ENCODE peak calls at places on chromosome 14, in ten cellular contexts. One of them, this sample, is unnamed.

GRCh38 chr14:85573406-85573805 is 43.5 kb downstream of the FLRT2 start:
- DNase-seq in cardiac fibroblast: peak
- DNase-seq in fibroblast of the aortic adventitia: peak
- DNase-seq in psoas muscle: no peak
- DNase-seq in cardiac muscle cell: no peak
- DNase-seq in adrenal gland: no peak
- DNase-seq in suprapubic skin: no peak
- DNase-seq in PC-3: no peak
- DNase-seq in right cardiac atrium: no peak
- DNase-seq in AG04449: no peak
- DNase-seq in this sample: peak

GRCh38 chr14:101958418-101959185 is 5.8 kb upstream of the DYNC1H1 start:
- DNase-seq in fibroblast of the aortic adventitia: peak
- DNase-seq in PC-3: no peak
- DNase-seq in right cardiac atrium: no peak
- DNase-seq in adrenal gland: no peak
- DNase-seq in psoas muscle: no peak
- DNase-seq in AG04449: no peak
- DNase-seq in cardiac muscle cell: no peak
- DNase-seq in cardiac fibroblast: no peak
- DNase-seq in suprapubic skin: no peak
- DNase-seq in this sample: no peak

GRCh38 chr14:96574171-96574632 is 72.0 kb downstream of the PAPOLA start:
- DNase-seq in cardiac muscle cell: no peak
- DNase-seq in AG04449: no peak
- DNase-seq in cardiac fibroblast: no peak
- DNase-seq in psoas muscle: no peak
- DNase-seq in adrenal gland: no peak
- DNase-seq in suprapubic skin: no peak
- DNase-seq in right cardiac atrium: no peak
- DNase-seq in PC-3: no peak
- DNase-seq in fibroblast of the aortic adventitia: no peak
- DNase-seq in this sample: peak

GRCh38 chr14:99676657-99677056 is 7.4 kb upstream of the CYP46A1 start:
- DNase-seq in adrenal gland: no peak
- DNase-seq in PC-3: peak
- DNase-seq in cardiac fibroblast: peak
- DNase-seq in psoas muscle: no peak
- DNase-seq in AG04449: no peak
- DNase-seq in right cardiac atrium: no peak
- DNase-seq in suprapubic skin: no peak
- DNase-seq in fibroblast of the aortic adventitia: no peak
- DNase-seq in cardiac muscle cell: no peak
- DNase-seq in this sample: no peak

GRCh38 chr14:104218361-104219180 is 80.2 kb downstream of the KIF26A start:
- DNase-seq in suprapubic skin: no peak
- DNase-seq in AG04449: no peak
- DNase-seq in cardiac muscle cell: no peak
- DNase-seq in fibroblast of the aortic adventitia: no peak
- DNase-seq in PC-3: no peak
- DNase-seq in cardiac fibroblast: no peak
- DNase-seq in right cardiac atrium: no peak
- DNase-seq in adrenal gland: no peak
- DNase-seq in psoas muscle: peak
- DNase-seq in this sample: no peak

GRCh38 chr14:44901696-44902095 is 60.1 kb downstream of the KLHL28 start:
- DNase-seq in AG04449: no peak
- DNase-seq in cardiac fibroblast: no peak
- DNase-seq in psoas muscle: no peak
- DNase-seq in PC-3: no peak
- DNase-seq in right cardiac atrium: no peak
- DNase-seq in cardiac muscle cell: no peak
- DNase-seq in fibroblast of the aortic adventitia: peak
- DNase-seq in suprapubic skin: no peak
- DNase-seq in adrenal gland: no peak
- DNase-seq in this sample: no peak

GRCh38 chr14:68471964-68472508 is 320.8 kb downstream of the ZFP36L1 start:
- DNase-seq in PC-3: no peak
- DNase-seq in adrenal gland: no peak
- DNase-seq in psoas muscle: no peak
- DNase-seq in cardiac muscle cell: no peak
- DNase-seq in fibroblast of the aortic adventitia: no peak
- DNase-seq in right cardiac atrium: no peak
- DNase-seq in AG04449: no peak
- DNase-seq in cardiac fibroblast: no peak
- DNase-seq in suprapubic skin: no peak
- DNase-seq in this sample: no peak

GRCh38 chr14:73741386-73741875 is 27.2 kb upstream of the PNMA1 start:
- DNase-seq in psoas muscle: peak
- DNase-seq in suprapubic skin: peak
- DNase-seq in fibroblast of the aortic adventitia: peak
- DNase-seq in PC-3: peak
- DNase-seq in AG04449: no peak
- DNase-seq in cardiac muscle cell: peak
- DNase-seq in adrenal gland: peak
- DNase-seq in cardiac fibroblast: peak
- DNase-seq in right cardiac atrium: peak
- DNase-seq in this sample: peak

DNA sequence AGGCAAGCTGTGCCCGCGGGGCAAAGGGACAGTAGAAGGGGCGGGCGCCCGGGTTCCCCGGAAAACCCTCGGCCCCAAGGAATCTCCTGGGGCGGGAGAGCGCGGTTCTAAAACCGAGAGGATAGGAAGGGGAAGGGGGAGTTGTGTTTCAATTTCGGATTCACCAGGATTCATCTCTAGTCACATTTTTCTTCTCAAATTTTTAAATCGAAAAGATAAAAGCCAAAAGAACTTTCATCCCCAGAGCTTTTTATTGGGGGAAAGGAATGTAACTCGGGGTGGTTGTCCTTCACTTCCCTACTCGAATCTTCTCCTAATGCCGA is 1.4 kb downstream of the BMP4 start:
- DNase-seq in PC-3: no peak
- DNase-seq in cardiac muscle cell: no peak
- DNase-seq in cardiac fibroblast: no peak
- DNase-seq in suprapubic skin: peak
- DNase-seq in AG04449: no peak
- DNase-seq in right cardiac atrium: no peak
- DNase-seq in fibroblast of the aortic adventitia: no peak
- DNase-seq in adrenal gland: no peak
- DNase-seq in psoas muscle: no peak
- DNase-seq in this sample: no peak
- H3K4me3 ChIP-seq in PC-3: peak
- H3K4me3 ChIP-seq in cardiac muscle cell: peak
- H3K4me3 ChIP-seq in cardiac fibroblast: peak
- H3K4me3 ChIP-seq in suprapubic skin: peak
- H3K4me3 ChIP-seq in AG04449: peak
- H3K4me3 ChIP-seq in right cardiac atrium: peak
- H3K4me3 ChIP-seq in fibroblast of the aortic adventitia: peak
- H3K4me3 ChIP-seq in adrenal gland: peak
- H3K4me3 ChIP-seq in psoas muscle: peak
- H3K4me3 ChIP-seq in this sample: peak

DNA sequence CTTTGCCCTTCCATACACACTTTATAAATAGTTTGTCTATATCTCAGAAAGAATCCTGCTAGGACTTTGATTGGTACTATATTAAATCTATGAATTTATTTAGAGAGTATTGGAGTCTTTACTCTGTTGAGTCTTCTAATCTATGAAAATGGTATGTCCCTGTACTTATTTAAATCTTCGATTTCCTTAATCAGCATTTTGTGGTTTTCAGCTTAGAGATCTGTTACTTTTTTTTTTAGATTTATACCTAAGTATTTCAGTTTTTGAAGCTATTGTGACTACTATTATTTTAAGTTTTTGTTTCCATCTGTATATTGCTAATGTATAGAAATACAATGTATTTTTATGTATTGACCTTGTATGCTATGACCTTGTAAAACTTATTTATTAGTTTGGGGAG is 13.4 kb upstream of the IFI27L2 start:
- DNase-seq in adrenal gland: no peak
- DNase-seq in PC-3: no peak
- DNase-seq in suprapubic skin: no peak
- DNase-seq in cardiac muscle cell: no peak
- DNase-seq in psoas muscle: no peak
- DNase-seq in fibroblast of the aortic adventitia: no peak
- DNase-seq in right cardiac atrium: no peak
- DNase-seq in AG04449: no peak
- DNase-seq in cardiac fibroblast: no peak
- DNase-seq in this sample: no peak
- H3K4me3 ChIP-seq in adrenal gland: no peak
- H3K4me3 ChIP-seq in PC-3: no peak
- H3K4me3 ChIP-seq in suprapubic skin: no peak
- H3K4me3 ChIP-seq in cardiac muscle cell: no peak
- H3K4me3 ChIP-seq in psoas muscle: no peak
- H3K4me3 ChIP-seq in fibroblast of the aortic adventitia: no peak
- H3K4me3 ChIP-seq in right cardiac atrium: no peak
- H3K4me3 ChIP-seq in AG04449: no peak
- H3K4me3 ChIP-seq in cardiac fibroblast: no peak
- H3K4me3 ChIP-seq in this sample: no peak

GRCh38 chr14:79727900-79728299 is 483.4 kb downstream of the DIO2 start:
- DNase-seq in right cardiac atrium: no peak
- DNase-seq in PC-3: no peak
- DNase-seq in AG04449: no peak
- DNase-seq in cardiac fibroblast: no peak
- DNase-seq in suprapubic skin: no peak
- DNase-seq in adrenal gland: no peak
- DNase-seq in fibroblast of the aortic adventitia: no peak
- DNase-seq in psoas muscle: no peak
- DNase-seq in cardiac muscle cell: no peak
- DNase-seq in this sample: no peak
- H3K4me3 ChIP-seq in right cardiac atrium: no peak
- H3K4me3 ChIP-seq in PC-3: no peak
- H3K4me3 ChIP-seq in AG04449: no peak
- H3K4me3 ChIP-seq in cardiac fibroblast: no peak
- H3K4me3 ChIP-seq in suprapubic skin: no peak
- H3K4me3 ChIP-seq in adrenal gland: no peak
- H3K4me3 ChIP-seq in fibroblast of the aortic adventitia: no peak
- H3K4me3 ChIP-seq in psoas muscle: no peak
- H3K4me3 ChIP-seq in cardiac muscle cell: no peak
- H3K4me3 ChIP-seq in this sample: no peak

DNA sequence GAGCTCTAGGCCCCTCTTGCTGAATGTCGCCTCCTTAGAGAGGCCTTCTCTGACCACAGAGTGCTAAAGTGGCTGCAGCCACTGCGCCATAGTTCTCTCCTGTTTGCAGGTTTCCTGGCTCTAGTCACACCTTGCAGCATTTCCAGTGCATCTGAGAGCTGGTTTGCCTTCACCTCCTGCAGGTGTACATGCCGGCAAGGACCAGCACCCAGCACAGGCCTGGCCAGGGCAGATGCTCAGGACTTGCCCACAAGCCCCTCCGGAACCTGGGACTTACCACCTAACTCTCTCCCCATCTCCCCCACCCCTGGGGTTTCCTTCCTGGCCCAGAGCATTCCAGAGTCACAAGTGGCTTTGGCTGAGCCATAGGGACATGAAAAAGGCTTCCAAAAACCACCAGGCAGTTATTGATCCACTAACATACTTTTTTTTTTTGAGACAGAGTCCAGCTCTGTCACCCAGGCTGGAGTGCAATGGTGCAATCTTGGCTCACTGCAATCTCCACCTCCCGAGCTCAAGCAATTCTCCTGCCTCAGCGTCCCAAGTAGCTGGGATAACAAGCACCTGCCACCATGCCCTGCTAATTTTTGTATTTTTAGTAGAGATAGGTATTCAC is 9.1 kb downstream of the ITPK1 start:
- DNase-seq in psoas muscle: no peak
- DNase-seq in fibroblast of the aortic adventitia: no peak
- DNase-seq in cardiac fibroblast: no peak
- DNase-seq in right cardiac atrium: no peak
- DNase-seq in cardiac muscle cell: no peak
- DNase-seq in suprapubic skin: no peak
- DNase-seq in PC-3: no peak
- DNase-seq in AG04449: no peak
- DNase-seq in adrenal gland: no peak
- DNase-seq in this sample: no peak
- H3K4me3 ChIP-seq in psoas muscle: no peak
- H3K4me3 ChIP-seq in fibroblast of the aortic adventitia: no peak
- H3K4me3 ChIP-seq in cardiac fibroblast: no peak
- H3K4me3 ChIP-seq in right cardiac atrium: no peak
- H3K4me3 ChIP-seq in cardiac muscle cell: no peak
- H3K4me3 ChIP-seq in suprapubic skin: no peak
- H3K4me3 ChIP-seq in PC-3: no peak
- H3K4me3 ChIP-seq in AG04449: no peak
- H3K4me3 ChIP-seq in adrenal gland: no peak
- H3K4me3 ChIP-seq in this sample: no peak